ENCODE peak calls at places on chromosomes 7 and 10, in four cellular contexts. One of them, this sample, is unnamed.

GRCh38 chr10:44180321-44181154 is 204.4 kb downstream of the CXCL12 start:
- DNase-seq in substantia nigra: no peak
- DNase-seq in GM23248: peak
- DNase-seq in transverse colon: no peak
- DNase-seq in this sample: no peak

GRCh38 chr10:99768430-99769011 is 13.9 kb upstream of the ABCC2 start:
- DNase-seq in GM23248: peak
- DNase-seq in substantia nigra: no peak
- DNase-seq in transverse colon: no peak
- DNase-seq in this sample: no peak

GRCh38 chr10:72088879-72089585 is 681 bp upstream of the SPOCK2 start:
- DNase-seq in GM23248: peak
- DNase-seq in transverse colon: no peak
- DNase-seq in substantia nigra: no peak
- DNase-seq in this sample: no peak

GRCh38 chr7:100604976-100605911 is 3.1 kb downstream of the PCOLCE start:
- DNase-seq in transverse colon: peak
- DNase-seq in GM23248: no peak
- DNase-seq in substantia nigra: no peak
- DNase-seq in this sample: no peak

GRCh38 chr7:39406464-39406863 is 159.7 kb upstream of the YAE1 start:
- DNase-seq in substantia nigra: no peak
- DNase-seq in transverse colon: no peak
- DNase-seq in GM23248: no peak
- DNase-seq in this sample: no peak

GRCh38 chr7:149773446-149774236 is at the start of gene ZNF467:
- DNase-seq in substantia nigra: peak
- DNase-seq in GM23248: peak
- DNase-seq in transverse colon: peak
- DNase-seq in this sample: no peak

GRCh38 chr10:110651044-110651958 is 7.2 kb downstream of the RBM20 start:
- DNase-seq in substantia nigra: no peak
- DNase-seq in GM23248: peak
- DNase-seq in transverse colon: no peak
- DNase-seq in this sample: no peak

GRCh38 chr10:97796651-97797050 is 24.9 kb upstream of the SFRP5 start:
- DNase-seq in substantia nigra: no peak
- DNase-seq in transverse colon: no peak
- DNase-seq in GM23248: no peak
- DNase-seq in this sample: no peak

GRCh38 chr10:112487964-112488363 is 40.9 kb downstream of the VTI1A start:
- DNase-seq in transverse colon: no peak
- DNase-seq in GM23248: no peak
- DNase-seq in substantia nigra: no peak
- DNase-seq in this sample: no peak

GRCh38 chr10:110221721-110222261 is 14.4 kb downstream of the MXI1 start:
- DNase-seq in GM23248: peak
- DNase-seq in substantia nigra: peak
- DNase-seq in transverse colon: peak
- DNase-seq in this sample: no peak

GRCh38 chr7:112140600-112140999 is 65.6 kb downstream of the DOCK4 start:
- DNase-seq in transverse colon: no peak
- DNase-seq in GM23248: no peak
- DNase-seq in substantia nigra: no peak
- DNase-seq in this sample: no peak

GRCh38 chr7:32881074-32881982 is 10.2 kb downstream of the KBTBD2 start:
- DNase-seq in transverse colon: no peak
- DNase-seq in GM23248: peak
- DNase-seq in substantia nigra: no peak
- DNase-seq in this sample: no peak

GRCh38 chr10:58157076-58157766 is 110.5 kb downstream of the IPMK start:
- DNase-seq in substantia nigra: no peak
- DNase-seq in transverse colon: no peak
- DNase-seq in GM23248: peak
- DNase-seq in this sample: peak

GRCh38 chr7:47478017-47478344 is 103.9 kb downstream of the TNS3 start:
- DNase-seq in GM23248: peak
- DNase-seq in transverse colon: no peak
- DNase-seq in substantia nigra: no peak
- DNase-seq in this sample: no peak

GRCh38 chr10:74922921-74923320 is 96.5 kb downstream of the KAT6B start:
- DNase-seq in transverse colon: no peak
- DNase-seq in substantia nigra: no peak
- DNase-seq in GM23248: peak
- DNase-seq in this sample: peak

GRCh38 chr7:25118048-25118753 is 6.9 kb downstream of the CYCS start:
- DNase-seq in transverse colon: no peak
- DNase-seq in substantia nigra: no peak
- DNase-seq in GM23248: no peak
- DNase-seq in this sample: no peak

GRCh38 chr7:20385121-20385520 is 54.4 kb downstream of the ITGB8 start:
- DNase-seq in GM23248: peak
- DNase-seq in transverse colon: no peak
- DNase-seq in substantia nigra: no peak
- DNase-seq in this sample: no peak

GRCh38 chr7:24318326-24318725 is 34.3 kb downstream of the NPY start:
- DNase-seq in substantia nigra: no peak
- DNase-seq in GM23248: peak
- DNase-seq in transverse colon: no peak
- DNase-seq in this sample: no peak

GRCh38 chr7:142391191-142391992 is 133.5 kb upstream of the PRSS58 start:
- DNase-seq in transverse colon: no peak
- DNase-seq in GM23248: peak
- DNase-seq in substantia nigra: peak
- DNase-seq in this sample: no peak

GRCh38 chr10:1230138-1230537 is 174.0 kb downstream of the WDR37 start:
- DNase-seq in GM23248: no peak
- DNase-seq in transverse colon: no peak
- DNase-seq in substantia nigra: no peak
- DNase-seq in this sample: no peak

GRCh38 chr10:13865758-13866491 is 279.2 kb downstream of the PRPF18 start:
- DNase-seq in GM23248: peak
- DNase-seq in transverse colon: no peak
- DNase-seq in substantia nigra: no peak
- DNase-seq in this sample: no peak

GRCh38 chr10:72449842-72450495 is 95.2 kb upstream of the DNAJB12 start:
- DNase-seq in transverse colon: peak
- DNase-seq in GM23248: no peak
- DNase-seq in substantia nigra: no peak
- DNase-seq in this sample: no peak

GRCh38 chr7:21690717-21691116 is 147.9 kb downstream of the DNAH11 start:
- DNase-seq in GM23248: no peak
- DNase-seq in substantia nigra: no peak
- DNase-seq in transverse colon: no peak
- DNase-seq in this sample: no peak

GRCh38 chr10:27857616-27858015 is 112.0 kb upstream of the MKX start:
- DNase-seq in GM23248: no peak
- DNase-seq in substantia nigra: no peak
- DNase-seq in transverse colon: no peak
- DNase-seq in this sample: no peak

GRCh38 chr7:92834661-92835139 is 1.7 kb downstream of the CDK6 start:
- DNase-seq in GM23248: peak
- DNase-seq in substantia nigra: no peak
- DNase-seq in transverse colon: peak
- DNase-seq in this sample: no peak

GRCh38 chr10:97888641-97889262 is 39.1 kb downstream of the GOLGA7B start:
- DNase-seq in substantia nigra: no peak
- DNase-seq in GM23248: peak
- DNase-seq in transverse colon: peak
- DNase-seq in this sample: peak

GRCh38 chr10:113965077-113965476 is 78.6 kb upstream of the ADRB1 start:
- DNase-seq in transverse colon: no peak
- DNase-seq in GM23248: no peak
- DNase-seq in substantia nigra: no peak
- DNase-seq in this sample: no peak

GRCh38 chr10:101061814-101062230 is at the start of gene KAZALD1:
- DNase-seq in GM23248: peak
- DNase-seq in transverse colon: no peak
- DNase-seq in substantia nigra: no peak
- DNase-seq in this sample: no peak

GRCh38 chr7:73762659-73762999 is 7.4 kb downstream of the CLDN3 start:
- DNase-seq in GM23248: no peak
- DNase-seq in substantia nigra: no peak
- DNase-seq in transverse colon: no peak
- DNase-seq in this sample: no peak

GRCh38 chr7:81637527-81637926 is 132.3 kb downstream of the HGF start:
- DNase-seq in transverse colon: no peak
- DNase-seq in GM23248: no peak
- DNase-seq in substantia nigra: no peak
- DNase-seq in this sample: no peak

GRCh38 chr10:44051584-44052385 is 333.1 kb downstream of the CXCL12 start:
- DNase-seq in GM23248: peak
- DNase-seq in substantia nigra: no peak
- DNase-seq in transverse colon: no peak
- DNase-seq in this sample: no peak

DNA sequence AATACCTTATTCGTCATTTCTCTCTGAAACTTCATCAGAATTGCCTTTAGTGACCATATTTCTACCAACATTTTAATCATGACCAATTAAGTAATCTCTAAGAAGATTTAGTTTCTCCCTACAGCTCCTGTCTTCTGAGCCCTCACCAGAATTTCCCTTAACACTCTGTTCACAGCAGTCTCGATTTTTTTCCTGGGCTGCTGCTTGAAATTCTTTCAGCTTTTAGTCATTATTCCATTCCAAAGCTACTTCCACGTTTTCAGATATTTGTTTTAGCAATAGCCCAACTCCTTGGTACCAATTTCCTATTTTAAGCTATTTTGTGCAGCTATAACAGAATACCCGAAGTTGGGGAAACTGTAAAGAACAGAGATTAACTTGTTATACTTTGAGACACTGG is 192.4 kb upstream of the DKK1 start:
- DNase-seq in transverse colon: no peak
- DNase-seq in GM23248: no peak
- DNase-seq in substantia nigra: no peak
- DNase-seq in this sample: no peak
- H3K27ac ChIP-seq in transverse colon: no peak
- H3K27ac ChIP-seq in GM23248: no peak
- H3K27ac ChIP-seq in substantia nigra: no peak
- H3K27ac ChIP-seq in this sample: no peak

DNA sequence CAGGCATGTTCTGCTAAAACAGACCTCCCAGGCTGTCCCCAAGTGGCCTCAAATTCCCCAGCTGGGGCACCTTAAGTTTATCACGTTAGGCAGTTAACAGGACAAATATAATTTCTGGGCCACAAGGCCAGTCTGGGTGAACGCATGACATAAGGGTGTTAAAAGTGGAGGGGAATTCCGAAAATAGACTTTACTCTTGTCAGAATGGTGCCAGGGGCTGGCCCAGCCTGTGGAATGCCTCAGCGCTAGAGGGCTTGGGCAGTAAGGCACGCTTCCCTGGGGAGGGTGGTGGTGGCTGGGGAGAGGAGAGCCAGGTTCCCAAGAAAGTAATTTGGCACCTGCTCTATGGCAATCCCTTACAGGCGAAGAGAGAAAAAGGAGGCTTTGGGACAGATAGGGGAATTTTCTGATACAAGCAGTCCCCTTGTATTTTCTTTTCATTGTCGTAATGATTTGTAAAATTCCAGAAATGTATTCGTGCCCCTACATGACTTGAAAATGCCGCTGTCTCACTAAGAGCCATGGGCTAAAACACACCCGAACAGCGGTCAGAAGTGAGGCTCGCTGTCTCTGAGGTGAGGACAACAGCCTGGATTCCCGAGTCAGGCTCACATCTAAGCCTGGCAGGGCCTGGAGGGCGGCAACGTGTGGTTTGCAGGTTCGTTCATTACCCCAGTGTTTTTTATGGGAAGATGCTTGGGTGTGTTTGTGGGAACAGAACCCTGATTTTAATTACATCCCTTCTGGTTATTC is 463.2 kb upstream of the GALNT17 start:
- DNase-seq in GM23248: no peak
- DNase-seq in substantia nigra: no peak
- DNase-seq in transverse colon: no peak
- DNase-seq in this sample: no peak
- H3K27ac ChIP-seq in GM23248: no peak
- H3K27ac ChIP-seq in substantia nigra: no peak
- H3K27ac ChIP-seq in transverse colon: no peak
- H3K27ac ChIP-seq in this sample: no peak

DNA sequence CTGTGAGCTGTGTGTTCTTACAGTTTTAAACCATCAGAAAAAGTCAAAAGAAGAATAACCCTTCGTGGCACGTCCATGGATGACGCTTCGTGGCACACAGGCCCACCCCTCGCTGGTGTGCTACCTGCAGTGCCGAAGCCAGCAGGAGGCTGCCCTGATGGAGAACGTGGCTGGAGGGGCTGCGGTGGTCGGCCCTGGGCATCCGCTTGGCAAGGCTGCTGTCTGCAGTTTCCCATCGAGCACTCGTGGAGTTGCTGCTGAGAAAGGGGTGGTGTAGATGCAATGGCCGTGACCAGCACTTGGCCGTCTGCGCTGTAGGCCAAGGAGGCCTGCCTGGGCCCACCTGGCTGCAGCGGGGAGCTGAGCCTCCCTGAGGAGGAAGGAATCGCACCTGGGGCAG is 3.2 kb upstream of the ADGRA1 start:
- DNase-seq in GM23248: no peak
- DNase-seq in transverse colon: no peak
- DNase-seq in substantia nigra: no peak
- DNase-seq in this sample: no peak
- H3K27ac ChIP-seq in GM23248: no peak
- H3K27ac ChIP-seq in transverse colon: no peak
- H3K27ac ChIP-seq in substantia nigra: no peak
- H3K27ac ChIP-seq in this sample: no peak

GRCh38 chr10:89085153-89085552 is 94.6 kb downstream of the FAS start:
- DNase-seq in substantia nigra: no peak
- DNase-seq in transverse colon: no peak
- DNase-seq in GM23248: peak
- DNase-seq in this sample: no peak
- H3K27ac ChIP-seq in substantia nigra: no peak
- H3K27ac ChIP-seq in transverse colon: no peak
- H3K27ac ChIP-seq in GM23248: peak
- H3K27ac ChIP-seq in this sample: no peak

DNA sequence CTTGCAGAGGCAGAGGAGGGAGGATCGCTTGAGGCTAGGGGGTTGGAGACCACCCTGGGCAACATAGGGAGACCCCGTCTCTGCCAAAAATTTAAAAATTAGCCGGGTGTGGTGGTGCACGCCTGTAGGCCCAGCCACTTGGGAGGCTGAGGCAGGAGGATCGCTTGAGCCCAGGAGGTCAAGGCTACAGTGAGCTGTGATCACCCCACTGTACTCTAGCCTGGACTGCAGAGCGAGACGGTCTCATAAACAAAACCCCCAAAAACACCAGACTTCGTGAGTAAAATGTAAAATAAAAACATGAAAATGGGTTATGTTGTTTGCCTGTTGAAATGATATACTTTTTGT is 699 bp downstream of the LHPP start:
- DNase-seq in GM23248: no peak
- DNase-seq in substantia nigra: no peak
- DNase-seq in transverse colon: no peak
- DNase-seq in this sample: no peak
- H3K27ac ChIP-seq in GM23248: no peak
- H3K27ac ChIP-seq in substantia nigra: peak
- H3K27ac ChIP-seq in transverse colon: peak
- H3K27ac ChIP-seq in this sample: no peak